ENCODE peak calls at places on chromosomes 16 and 17, in seven cellular contexts. F, R, W, K, U, H and N are unnamed samples.

GRCh38 chr16:3058173-3059030 is 7.0 kb upstream of the IL32 start:
- DNase-seq in F (peak; percentile 51), R (peak; percentile 49), W (no peak), K (peak; percentile 73), U (peak; percentile 63), H (no peak), N (no peak)

GRCh38 chr16:88650749-88651275 is at the start of gene CYBA:
- DNase-seq in F (peak; percentile 49), R (peak; percentile 84), W (peak; percentile 22), K (peak; percentile 91), U (peak; percentile 83), H (no peak), N (peak; percentile 37)

GRCh38 chr17:59149051-59149450 is 5.9 kb downstream of the SKA2 start:
- DNase-seq in F (no peak), R (no peak), W (peak; percentile 57), K (no peak), U (no peak), H (no peak), N (no peak)

GRCh38 chr16:80299416-80299815 is 241.4 kb upstream of the DYNLRB2 start:
- DNase-seq in F (no peak), R (no peak), W (no peak), K (no peak), U (peak; percentile 64), H (no peak), N (no peak)

GRCh38 chr16:68022278-68022727 is 729 bp downstream of the DDX28 start:
- DNase-seq in F (no peak), R (no peak), W (no peak), K (no peak), U (no peak), H (no peak), N (no peak)

GRCh38 chr17:72030067-72030899 is 90.5 kb upstream of the SOX9 start:
- DNase-seq in F (no peak), R (peak; percentile 16), W (peak; percentile 61), K (peak; percentile 22), U (peak; percentile 26), H (peak; percentile 70), N (peak; percentile 15)

GRCh38 chr16:35690413-35690812 is 2231.0 kb downstream of the TP53TG3F start:
- DNase-seq in F (no peak), R (no peak), W (no peak), K (no peak), U (no peak), H (no peak), N (no peak)

GRCh38 chr17:54968954-54969400 is 412 bp downstream of the STXBP4 start:
- DNase-seq in F (peak; percentile 25), R (peak; percentile 31), W (peak; percentile 50), K (peak; percentile 34), U (no peak), H (no peak), N (peak; percentile 34)

GRCh38 chr17:9219631-9220415 is 198.5 kb downstream of the NTN1 start:
- DNase-seq in F (no peak), R (no peak), W (no peak), K (no peak), U (no peak), H (no peak), N (no peak)

GRCh38 chr16:14056970-14057369 is 14.1 kb upstream of the MRTFB start:
- DNase-seq in F (no peak), R (no peak), W (no peak), K (no peak), U (no peak), H (no peak), N (no peak)

GRCh38 chr16:30867747-30868146 is 26.1 kb downstream of the BCL7C start:
- DNase-seq in F (no peak), R (no peak), W (no peak), K (no peak), U (no peak), H (no peak), N (no peak)

GRCh38 chr16:85928411-85928820 is 29.5 kb downstream of the IRF8 start:
- DNase-seq in F (no peak), R (no peak), W (peak; percentile 10), K (peak; percentile 44), U (no peak), H (no peak), N (peak; percentile 37)

GRCh38 chr17:2068589-2069051 is 13.7 kb downstream of the HIC1 start:
- DNase-seq in F (no peak), R (no peak), W (peak; percentile 90), K (no peak), U (no peak), H (no peak), N (no peak)

GRCh38 chr17:82419471-82419995 is 1.1 kb upstream of the OGFOD3 start:
- DNase-seq in F (no peak), R (no peak), W (no peak), K (no peak), U (no peak), H (no peak), N (no peak)

GRCh38 chr17:8965394-8966168 is at the start of gene PIK3R5:
- DNase-seq in F (no peak), R (peak; percentile 21), W (no peak), K (peak; percentile 73), U (peak; percentile 65), H (peak; percentile 63), N (no peak)

GRCh38 chr17:1793447-1793806 is 31.6 kb downstream of the SERPINF1 start:
- DNase-seq in F (no peak), R (no peak), W (peak; percentile 16), K (no peak), U (no peak), H (no peak), N (no peak)

GRCh38 chr16:2960183-2961010 is 3.7 kb upstream of the KREMEN2 start:
- DNase-seq in F (no peak), R (no peak), W (no peak), K (no peak), U (no peak), H (no peak), N (no peak)

GRCh38 chr17:50458290-50458689 is 10.4 kb downstream of the CHAD start:
- DNase-seq in F (no peak), R (no peak), W (no peak), K (no peak), U (no peak), H (no peak), N (no peak)

GRCh38 chr17:76784926-76785325 is 47.0 kb downstream of the MFSD11 start:
- DNase-seq in F (no peak), R (no peak), W (no peak), K (no peak), U (no peak), H (no peak), N (no peak)

GRCh38 chr17:31428111-31428510 is 36.6 kb downstream of the RAB11FIP4 start:
- DNase-seq in F (no peak), R (no peak), W (no peak), K (no peak), U (no peak), H (no peak), N (no peak)

GRCh38 chr16:55651841-55652824 is 3.7 kb upstream of the SLC6A2 start:
- DNase-seq in F (no peak), R (no peak), W (no peak), K (no peak), U (no peak), H (no peak), N (no peak)

GRCh38 chr17:41329279-41329925 is 13.9 kb upstream of the KRTAP17-1 start:
- DNase-seq in F (no peak), R (no peak), W (peak; percentile 56), K (no peak), U (peak; percentile 41), H (peak; percentile 27), N (no peak)

GRCh38 chr17:35052240-35052608 is 11.3 kb downstream of the RFFL start:
- DNase-seq in F (no peak), R (no peak), W (peak; percentile 77), K (no peak), U (no peak), H (no peak), N (no peak)

GRCh38 chr16:49800441-49800840 is 55.5 kb downstream of the ZNF423 start:
- DNase-seq in F (peak; percentile 18), R (no peak), W (no peak), K (no peak), U (no peak), H (no peak), N (no peak)

GRCh38 chr16:14399397-14400284 is 230.4 kb downstream of the PARN start:
- DNase-seq in F (no peak), R (peak; percentile 31), W (peak; percentile 62), K (no peak), U (no peak), H (no peak), N (peak; percentile 83)

DNA sequence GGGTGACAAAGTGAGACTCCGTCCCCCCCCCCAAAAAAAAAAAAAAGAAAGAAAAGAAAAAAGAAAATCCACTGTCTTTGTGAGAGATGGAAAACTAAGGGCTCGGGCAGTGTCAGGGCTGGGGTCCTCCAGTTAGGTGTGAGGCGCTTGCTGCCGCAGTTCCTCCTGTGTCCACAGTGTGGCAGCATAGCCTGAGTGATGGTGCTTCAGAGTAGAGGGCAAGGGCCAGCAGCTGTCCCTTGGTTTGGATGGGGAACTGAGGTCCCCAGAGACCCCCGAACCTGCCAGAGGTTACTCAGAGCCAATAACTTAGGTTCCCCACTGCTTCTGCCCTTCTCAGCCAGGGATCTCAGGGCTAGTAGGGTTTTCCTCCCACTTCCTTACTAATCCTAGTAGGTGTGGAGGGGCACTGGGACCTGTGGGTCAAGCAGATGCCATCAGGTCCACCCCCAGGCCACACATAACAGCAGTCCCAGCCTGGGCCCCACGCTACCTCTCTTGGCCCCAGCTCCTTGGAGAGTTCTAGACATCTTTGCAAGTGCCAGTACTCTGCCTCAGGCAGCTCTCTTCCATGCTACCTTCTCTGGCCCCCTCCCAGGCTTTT is 7.9 kb upstream of the LLGL1 start:
- DNase-seq in F (peak; percentile 61), R (peak; percentile 60), W (peak; percentile 45), K (peak; percentile 77), U (peak; percentile 82), H (no peak), N (peak; percentile 38)
- H3K4me1 ChIP-seq in F (no peaks in the 10 kb centered on the region), R (no peaks in the 10 kb centered on the region), W (peaks cover 12% of the 10 kb centered on the region), K (no peaks in the 10 kb centered on the region), U (peaks cover 20% of the 10 kb centered on the region), H (no peaks in the 10 kb centered on the region), N (no peaks in the 10 kb centered on the region)

GRCh38 chr17:16433514-16433913 is 18.1 kb downstream of the TRPV2 start:
- DNase-seq in F (no peak), R (no peak), W (no peak), K (no peak), U (no peak), H (no peak), N (no peak)
- TF ChIP-seq POLR2A in F (no peak), R (no peak), W (no peak), K (no peak), U (no peak), H (no peak), N (no peak)

DNA sequence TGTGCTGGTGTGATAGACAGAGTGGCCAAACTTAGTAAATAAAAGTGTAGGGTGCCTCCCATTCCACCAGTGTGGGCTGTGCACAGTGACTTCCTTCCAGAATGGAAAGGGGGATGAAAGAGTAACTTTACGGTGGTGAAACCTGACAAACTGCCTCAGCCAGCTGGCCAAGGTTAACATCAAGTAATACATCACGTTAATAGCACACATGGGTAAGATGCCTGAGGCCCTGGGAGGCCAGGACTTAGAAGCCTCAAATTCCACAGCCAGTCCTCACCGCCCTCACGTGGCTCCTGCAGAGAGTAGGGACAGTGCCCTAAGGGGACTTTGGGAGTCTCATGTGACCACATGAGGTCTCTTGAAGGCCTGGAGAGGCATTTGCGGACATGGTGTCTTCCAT is 14.1 kb downstream of the RMI2 start:
- DNase-seq in F (peak; percentile 93), R (no peak), W (peak; percentile 90), K (peak; percentile 62), U (no peak), H (no peak), N (peak; percentile 40)
- H3K4me3 ChIP-seq in F (no peak overlapping the region), R (no peak overlapping the region), W (no peak overlapping the region), K (no peak overlapping the region), U (no peak overlapping the region), H (no peak overlapping the region), N (no peak overlapping the region)

GRCh38 chr16:74574146-74574545 is 32.8 kb downstream of the GLG1 start:
- DNase-seq in F (no peak), R (no peak), W (no peak), K (no peak), U (no peak), H (no peak), N (no peak)
- H3K4me1 ChIP-seq in F (no peaks in the 10 kb centered on the region), R (no peaks in the 10 kb centered on the region), W (peaks cover 7% of the 10 kb centered on the region), K (peaks cover 9% of the 10 kb centered on the region), U (peaks cover 50% of the 10 kb centered on the region), H (no peaks in the 10 kb centered on the region), N (peaks cover 52% of the 10 kb centered on the region)